ENCODE peak calls at places on chromosomes 12 and 14, in eight cellular contexts. B is fibroblast of pulmonary artery; L is HFFc6; I is stimulated activated CD4-positive, alpha-beta T cell treated with anti-CD3 and anti-CD28 coated beads, TNF-alpha, amount 100 ng/mL, for 4 hours; F is CD4-positive, alpha-beta T cell; S is RWPE1; G is ascending aorta; A is effector memory CD4-positive, alpha-beta T cell. U is an unnamed sample.

GRCh38 chr14:70886421-70887206 is 20.6 kb upstream of the PCNX1 start:
- DNase-seq in B (no peak), L (no peak), I (no peak), F (no peak), S (no peak), G (no peak), A (no peak), U (no peak)

GRCh38 chr14:63692309-63693020 is 35.4 kb downstream of the SGPP1 start:
- DNase-seq in B (no peak), L (peak; percentile 15), I (no peak), F (no peak), S (no peak), G (no peak), A (no peak), U (no peak)

GRCh38 chr12:113358381-113359132 is at the start of gene PLBD2:
- DNase-seq in B (peak; percentile 94), L (peak; percentile 88), I (peak; percentile 92), F (peak; percentile 95), S (peak; percentile 97), G (peak; percentile 77), A (peak; percentile 95), U (peak; percentile 92)

GRCh38 chr14:30620178-30620577 is 1.9 kb upstream of the SCFD1 start:
- DNase-seq in B (peak; percentile 59), L (peak; percentile 52), I (no peak), F (no peak), S (peak; percentile 30), G (no peak), A (no peak), U (peak; percentile 50)

GRCh38 chr14:104428860-104429259 is 150.7 kb upstream of the C14orf180 start:
- DNase-seq in B (no peak), L (no peak), I (no peak), F (no peak), S (no peak), G (no peak), A (no peak), U (no peak)

GRCh38 chr12:29041621-29042020 is 107.5 kb upstream of the FAR2 start:
- DNase-seq in B (peak; percentile 62), L (peak; percentile 67), I (no peak), F (no peak), S (peak; percentile 13), G (no peak), A (no peak), U (peak; percentile 91)

GRCh38 chr12:22529281-22530060 is 14.9 kb downstream of the C2CD5 start:
- DNase-seq in B (peak; percentile 38), L (peak; percentile 35), I (no peak), F (no peak), S (no peak), G (no peak), A (no peak), U (peak; percentile 39)

GRCh38 chr12:53782093-53782703 is 30.4 kb upstream of the CISTR start:
- DNase-seq in B (no peak), L (no peak), I (no peak), F (no peak), S (no peak), G (no peak), A (no peak), U (no peak)

GRCh38 chr14:104292084-104292970 is 153.9 kb downstream of the KIF26A start:
- DNase-seq in B (no peak), L (no peak), I (no peak), F (no peak), S (no peak), G (no peak), A (no peak), U (no peak)

GRCh38 chr14:24982472-24983155 is 67.3 kb downstream of the STXBP6 start:
- DNase-seq in B (peak; percentile 66), L (peak; percentile 77), I (no peak), F (no peak), S (no peak), G (no peak), A (no peak), U (peak; percentile 66)

GRCh38 chr14:32939254-32940065 is 781 bp downstream of the NPAS3 start:
- DNase-seq in B (peak; percentile 77), L (no peak), I (no peak), F (no peak), S (no peak), G (no peak), A (no peak), U (peak; percentile 81)

GRCh38 chr12:27622436-27623185 is 73.6 kb upstream of the REP15 start:
- DNase-seq in B (no peak), L (peak; percentile 39), I (no peak), F (no peak), S (no peak), G (no peak), A (no peak), U (no peak)

GRCh38 chr14:71591929-71592328 is 340.3 kb upstream of the RGS6 start:
- DNase-seq in B (peak; percentile 51), L (peak; percentile 79), I (no peak), F (no peak), S (peak; percentile 31), G (no peak), A (no peak), U (peak; percentile 76)

GRCh38 chr12:96447256-96447655 is 42.1 kb upstream of the CFAP54 start:
- DNase-seq in B (no peak), L (no peak), I (no peak), F (no peak), S (no peak), G (no peak), A (no peak), U (no peak)

GRCh38 chr14:25150934-25151790 is 101.2 kb upstream of the STXBP6 start:
- DNase-seq in B (peak; percentile 75), L (peak; percentile 77), I (no peak), F (no peak), S (peak; percentile 30), G (no peak), A (no peak), U (peak; percentile 52)

GRCh38 chr14:63578300-63578699 is 35.1 kb upstream of the PPP2R5E start:
- DNase-seq in B (no peak), L (no peak), I (no peak), F (no peak), S (peak; percentile 8), G (no peak), A (no peak), U (no peak)

GRCh38 chr12:113537751-113538087 is 66.0 kb upstream of the LHX5 start:
- DNase-seq in B (no peak), L (no peak), I (no peak), F (no peak), S (peak; percentile 21), G (no peak), A (no peak), U (no peak)

GRCh38 chr12:46649433-46649832 is 176.4 kb downstream of the SLC38A4 start:
- DNase-seq in B (no peak), L (no peak), I (no peak), F (no peak), S (no peak), G (no peak), A (no peak), U (no peak)

GRCh38 chr12:40534828-40535227 is 157.4 kb upstream of the CNTN1 start:
- DNase-seq in B (no peak), L (no peak), I (no peak), F (no peak), S (no peak), G (no peak), A (no peak), U (no peak)

GRCh38 chr14:51080622-51081021 is 14.3 kb downstream of the TRIM9 start:
- DNase-seq in B (peak; percentile 5), L (no peak), I (no peak), F (no peak), S (no peak), G (no peak), A (no peak), U (no peak)

GRCh38 chr12:132302466-132303358 is 26.7 kb downstream of the GALNT9 start:
- DNase-seq in B (no peak), L (no peak), I (no peak), F (no peak), S (no peak), G (no peak), A (no peak), U (no peak)

GRCh38 chr12:31118831-31119530 is 45.3 kb downstream of the DDX11 start:
- DNase-seq in B (no peak), L (no peak), I (no peak), F (no peak), S (peak; percentile 20), G (no peak), A (no peak), U (no peak)

GRCh38 chr12:16949351-16949750 is 343.4 kb upstream of the LMO3 start:
- DNase-seq in B (no peak), L (no peak), I (no peak), F (no peak), S (no peak), G (no peak), A (no peak), U (no peak)

GRCh38 chr14:101927859-101928258 is 36.5 kb upstream of the DYNC1H1 start:
- DNase-seq in B (peak; percentile 97), L (peak; percentile 90), I (no peak), F (no peak), S (peak; percentile 26), G (peak; percentile 53), A (no peak), U (peak; percentile 90)

GRCh38 chr14:89956294-89957009 is 725 bp downstream of the TDP1 start:
- DNase-seq in B (peak; percentile 87), L (peak; percentile 91), I (peak; percentile 79), F (peak; percentile 56), S (peak; percentile 61), G (peak; percentile 70), A (peak; percentile 73), U (peak; percentile 90)

GRCh38 chr14:80930836-80931389 is 10.6 kb downstream of the CEP128 start:
- DNase-seq in B (peak; percentile 86), L (peak; percentile 82), I (no peak), F (peak; percentile 13), S (peak; percentile 80), G (no peak), A (no peak), U (peak; percentile 88)

U was measured in astrocyte of the spinal cord.